ENCODE peak calls at places on chromosomes 1 and 21, in seven cellular contexts. One of them, this sample, is unnamed.

GRCh38 chr1:92411511-92411910 is 75.2 kb downstream of the GFI1 start:
- DNase-seq in kidney: no peak
- DNase-seq in heart right ventricle: no peak
- DNase-seq in cardiac muscle cell: no peak
- DNase-seq in fibroblast of lung: peak; percentile 48
- DNase-seq in body of pancreas: no peak
- DNase-seq in PC-9: no peak
- DNase-seq in this sample: no peak

GRCh38 chr21:32094792-32095191 is 184.1 kb downstream of the MIS18A start:
- DNase-seq in fibroblast of lung: peak; percentile 6
- DNase-seq in body of pancreas: no peak
- DNase-seq in heart right ventricle: no peak
- DNase-seq in PC-9: no peak
- DNase-seq in cardiac muscle cell: no peak
- DNase-seq in kidney: no peak
- DNase-seq in this sample: no peak

GRCh38 chr21:28781602-28782274 is 210.9 kb downstream of the LTN1 start:
- DNase-seq in fibroblast of lung: peak; percentile 66
- DNase-seq in PC-9: no peak
- DNase-seq in kidney: no peak
- DNase-seq in heart right ventricle: no peak
- DNase-seq in body of pancreas: no peak
- DNase-seq in cardiac muscle cell: peak; percentile 6
- DNase-seq in this sample: peak; percentile 42

GRCh38 chr1:172746091-172746949 is 87.4 kb downstream of the FASLG start:
- DNase-seq in fibroblast of lung: peak; percentile 99
- DNase-seq in heart right ventricle: no peak
- DNase-seq in cardiac muscle cell: no peak
- DNase-seq in PC-9: peak; percentile 97
- DNase-seq in body of pancreas: peak; percentile 54
- DNase-seq in kidney: no peak
- DNase-seq in this sample: peak; percentile 14

GRCh38 chr1:170929412-170929834 is 5.9 kb upstream of the MROH9 start:
- DNase-seq in heart right ventricle: no peak
- DNase-seq in kidney: no peak
- DNase-seq in PC-9: no peak
- DNase-seq in fibroblast of lung: no peak
- DNase-seq in cardiac muscle cell: no peak
- DNase-seq in body of pancreas: no peak
- DNase-seq in this sample: no peak

GRCh38 chr1:70486676-70487470 is 75.8 kb downstream of the CTH start:
- DNase-seq in PC-9: peak; percentile 39
- DNase-seq in cardiac muscle cell: no peak
- DNase-seq in fibroblast of lung: peak; percentile 91
- DNase-seq in body of pancreas: peak; percentile 66
- DNase-seq in heart right ventricle: no peak
- DNase-seq in kidney: no peak
- DNase-seq in this sample: no peak

GRCh38 chr1:66769512-66770229 is 17.4 kb downstream of the DYNLT5 start:
- DNase-seq in cardiac muscle cell: no peak
- DNase-seq in kidney: no peak
- DNase-seq in heart right ventricle: no peak
- DNase-seq in PC-9: no peak
- DNase-seq in body of pancreas: no peak
- DNase-seq in fibroblast of lung: no peak
- DNase-seq in this sample: no peak

GRCh38 chr1:244349103-244349531 is 102.6 kb downstream of the ADSS2 start:
- DNase-seq in fibroblast of lung: peak; percentile 93
- DNase-seq in cardiac muscle cell: no peak
- DNase-seq in body of pancreas: peak; percentile 46
- DNase-seq in kidney: no peak
- DNase-seq in PC-9: no peak
- DNase-seq in heart right ventricle: no peak
- DNase-seq in this sample: no peak

GRCh38 chr1:145695781-145696629 is 11.2 kb downstream of the PDZK1 start:
- DNase-seq in body of pancreas: peak; percentile 77
- DNase-seq in kidney: no peak
- DNase-seq in cardiac muscle cell: peak; percentile 44
- DNase-seq in fibroblast of lung: no peak
- DNase-seq in PC-9: no peak
- DNase-seq in heart right ventricle: no peak
- DNase-seq in this sample: no peak

GRCh38 chr1:119675349-119676343 is 27.6 kb upstream of the ZNF697 start:
- DNase-seq in heart right ventricle: peak; percentile 24
- DNase-seq in kidney: no peak
- DNase-seq in cardiac muscle cell: peak; percentile 88
- DNase-seq in body of pancreas: peak; percentile 91
- DNase-seq in fibroblast of lung: peak; percentile 92
- DNase-seq in PC-9: peak; percentile 78
- DNase-seq in this sample: peak; percentile 74

GRCh38 chr1:203448521-203449061 is 27.0 kb upstream of the PRELP start:
- DNase-seq in kidney: peak; percentile 82
- DNase-seq in fibroblast of lung: no peak
- DNase-seq in PC-9: no peak
- DNase-seq in cardiac muscle cell: no peak
- DNase-seq in heart right ventricle: peak; percentile 41
- DNase-seq in body of pancreas: peak; percentile 17
- DNase-seq in this sample: no peak

GRCh38 chr1:182990413-182991144 is 32.6 kb upstream of the LAMC1 start:
- DNase-seq in kidney: no peak
- DNase-seq in PC-9: no peak
- DNase-seq in heart right ventricle: no peak
- DNase-seq in cardiac muscle cell: no peak
- DNase-seq in fibroblast of lung: peak; percentile 66
- DNase-seq in body of pancreas: no peak
- DNase-seq in this sample: no peak

GRCh38 chr1:247338723-247339270 is 7.1 kb upstream of the ZNF496 start:
- DNase-seq in cardiac muscle cell: no peak
- DNase-seq in kidney: no peak
- DNase-seq in fibroblast of lung: no peak
- DNase-seq in heart right ventricle: no peak
- DNase-seq in PC-9: no peak
- DNase-seq in body of pancreas: no peak
- DNase-seq in this sample: no peak

GRCh38 chr1:111334169-111334568 is 43.5 kb downstream of the CHIA start:
- DNase-seq in body of pancreas: peak; percentile 25
- DNase-seq in kidney: no peak
- DNase-seq in heart right ventricle: no peak
- DNase-seq in fibroblast of lung: peak; percentile 55
- DNase-seq in PC-9: peak; percentile 61
- DNase-seq in cardiac muscle cell: peak; percentile 58
- DNase-seq in this sample: no peak

GRCh38 chr1:70818391-70818790 is 229.2 kb downstream of the PTGER3 start:
- DNase-seq in heart right ventricle: no peak
- DNase-seq in body of pancreas: no peak
- DNase-seq in fibroblast of lung: no peak
- DNase-seq in kidney: no peak
- DNase-seq in PC-9: no peak
- DNase-seq in cardiac muscle cell: no peak
- DNase-seq in this sample: no peak

GRCh38 chr1:152827173-152827572 is at the start of gene LCE1A:
- DNase-seq in heart right ventricle: no peak
- DNase-seq in kidney: no peak
- DNase-seq in body of pancreas: no peak
- DNase-seq in cardiac muscle cell: no peak
- DNase-seq in PC-9: no peak
- DNase-seq in fibroblast of lung: no peak
- DNase-seq in this sample: no peak

GRCh38 chr1:119222271-119222670 is 81.8 kb upstream of the WARS2 start:
- DNase-seq in cardiac muscle cell: no peak
- DNase-seq in heart right ventricle: no peak
- DNase-seq in PC-9: no peak
- DNase-seq in kidney: no peak
- DNase-seq in body of pancreas: no peak
- DNase-seq in fibroblast of lung: no peak
- DNase-seq in this sample: no peak

GRCh38 chr1:106768501-106768900 is 288.0 kb upstream of the PRMT6 start:
- DNase-seq in kidney: no peak
- DNase-seq in cardiac muscle cell: no peak
- DNase-seq in heart right ventricle: no peak
- DNase-seq in PC-9: peak; percentile 53
- DNase-seq in body of pancreas: no peak
- DNase-seq in fibroblast of lung: peak; percentile 48
- DNase-seq in this sample: no peak

GRCh38 chr1:92194516-92194915 is 23.2 kb upstream of the C1orf146 start:
- DNase-seq in cardiac muscle cell: no peak
- DNase-seq in fibroblast of lung: no peak
- DNase-seq in body of pancreas: no peak
- DNase-seq in kidney: no peak
- DNase-seq in PC-9: no peak
- DNase-seq in heart right ventricle: no peak
- DNase-seq in this sample: no peak

GRCh38 chr1:6299557-6300165 is 38.8 kb upstream of the GPR153 start:
- DNase-seq in kidney: no peak
- DNase-seq in fibroblast of lung: no peak
- DNase-seq in body of pancreas: no peak
- DNase-seq in heart right ventricle: no peak
- DNase-seq in PC-9: no peak
- DNase-seq in cardiac muscle cell: no peak
- DNase-seq in this sample: no peak

GRCh38 chr1:6301526-6301925 is 40.6 kb upstream of the GPR153 start:
- DNase-seq in body of pancreas: no peak
- DNase-seq in heart right ventricle: no peak
- DNase-seq in cardiac muscle cell: no peak
- DNase-seq in PC-9: peak; percentile 71
- DNase-seq in fibroblast of lung: no peak
- DNase-seq in kidney: no peak
- DNase-seq in this sample: no peak

GRCh38 chr1:6298530-6298929 is 37.6 kb upstream of the GPR153 start:
- DNase-seq in fibroblast of lung: no peak
- DNase-seq in kidney: no peak
- DNase-seq in heart right ventricle: no peak
- DNase-seq in PC-9: no peak
- DNase-seq in cardiac muscle cell: no peak
- DNase-seq in body of pancreas: no peak
- DNase-seq in this sample: no peak

GRCh38 chr1:6298940-6299465 is 38.1 kb upstream of the GPR153 start:
- DNase-seq in body of pancreas: no peak
- DNase-seq in fibroblast of lung: no peak
- DNase-seq in cardiac muscle cell: no peak
- DNase-seq in PC-9: no peak
- DNase-seq in kidney: no peak
- DNase-seq in heart right ventricle: no peak
- DNase-seq in this sample: no peak

GRCh38 chr1:6300342-6301141 is 39.6 kb upstream of the GPR153 start:
- DNase-seq in body of pancreas: no peak
- DNase-seq in PC-9: no peak
- DNase-seq in fibroblast of lung: peak; percentile 17
- DNase-seq in kidney: no peak
- DNase-seq in heart right ventricle: no peak
- DNase-seq in cardiac muscle cell: no peak
- DNase-seq in this sample: no peak
- TF ChIP-seq CTCF in body of pancreas: no peak
- TF ChIP-seq CTCF in PC-9: no peak
- TF ChIP-seq CTCF in fibroblast of lung: no peak
- TF ChIP-seq CTCF in kidney: no peak
- TF ChIP-seq CTCF in heart right ventricle: no peak
- TF ChIP-seq CTCF in cardiac muscle cell: no peak
- TF ChIP-seq CTCF in this sample: no peak

GRCh38 chr1:52357397-52357796 is 8.6 kb downstream of the CC2D1B start:
- DNase-seq in kidney: no peak
- DNase-seq in PC-9: no peak
- DNase-seq in fibroblast of lung: no peak
- DNase-seq in body of pancreas: no peak
- DNase-seq in cardiac muscle cell: no peak
- DNase-seq in heart right ventricle: no peak
- DNase-seq in this sample: no peak

GRCh38 chr1:52356818-52357355 is 9.1 kb downstream of the CC2D1B start:
- DNase-seq in body of pancreas: no peak
- DNase-seq in fibroblast of lung: no peak
- DNase-seq in kidney: no peak
- DNase-seq in heart right ventricle: no peak
- DNase-seq in PC-9: no peak
- DNase-seq in cardiac muscle cell: no peak
- DNase-seq in this sample: no peak

GRCh38 chr1:52352690-52353089 is 13.3 kb downstream of the CC2D1B start:
- DNase-seq in cardiac muscle cell: no peak
- DNase-seq in body of pancreas: no peak
- DNase-seq in kidney: no peak
- DNase-seq in PC-9: no peak
- DNase-seq in fibroblast of lung: no peak
- DNase-seq in heart right ventricle: no peak
- DNase-seq in this sample: no peak

GRCh38 chr1:52355847-52356505 is 10.0 kb downstream of the CC2D1B start:
- DNase-seq in fibroblast of lung: no peak
- DNase-seq in heart right ventricle: no peak
- DNase-seq in cardiac muscle cell: no peak
- DNase-seq in PC-9: no peak
- DNase-seq in kidney: no peak
- DNase-seq in body of pancreas: no peak
- DNase-seq in this sample: no peak

DNA sequence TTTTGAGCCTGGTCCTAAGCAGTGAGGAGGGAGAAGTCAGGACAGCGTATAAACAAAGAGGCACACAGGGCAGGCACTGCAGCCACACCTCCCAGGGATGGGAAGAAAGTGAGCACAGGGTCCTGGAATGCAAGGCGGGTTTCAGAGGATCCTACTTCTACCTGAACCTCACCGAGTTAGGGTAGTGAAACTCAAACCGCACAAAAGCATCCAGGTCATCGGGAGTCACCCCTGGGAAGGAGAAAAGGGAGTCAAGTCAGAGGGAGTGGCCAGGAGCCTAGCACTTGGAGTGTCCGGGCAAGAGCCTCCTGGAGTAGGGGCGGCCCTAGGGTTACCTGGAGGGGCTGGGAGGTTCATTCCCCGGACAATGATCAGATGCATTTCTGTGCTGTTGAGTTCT is 10.6 kb downstream of the CC2D1B start:
- DNase-seq in PC-9: no peak
- DNase-seq in cardiac muscle cell: no peak
- DNase-seq in kidney: no peak
- DNase-seq in body of pancreas: no peak
- DNase-seq in heart right ventricle: no peak
- DNase-seq in fibroblast of lung: no peak
- DNase-seq in this sample: no peak
- H3K36me3 ChIP-seq in PC-9: peaks cover 11% of the 10 kb centered on the region
- H3K36me3 ChIP-seq in cardiac muscle cell: peaks cover 52% of the 10 kb centered on the region
- H3K36me3 ChIP-seq in kidney: peaks cover 60% of the 10 kb centered on the region
- H3K36me3 ChIP-seq in body of pancreas: peaks cover 54% of the 10 kb centered on the region
- H3K36me3 ChIP-seq in heart right ventricle: peaks cover 81% of the 10 kb centered on the region
- H3K36me3 ChIP-seq in fibroblast of lung: peaks cover 43% of the 10 kb centered on the region
- H3K36me3 ChIP-seq in this sample: peaks cover 3% of the 10 kb centered on the region

DNA sequence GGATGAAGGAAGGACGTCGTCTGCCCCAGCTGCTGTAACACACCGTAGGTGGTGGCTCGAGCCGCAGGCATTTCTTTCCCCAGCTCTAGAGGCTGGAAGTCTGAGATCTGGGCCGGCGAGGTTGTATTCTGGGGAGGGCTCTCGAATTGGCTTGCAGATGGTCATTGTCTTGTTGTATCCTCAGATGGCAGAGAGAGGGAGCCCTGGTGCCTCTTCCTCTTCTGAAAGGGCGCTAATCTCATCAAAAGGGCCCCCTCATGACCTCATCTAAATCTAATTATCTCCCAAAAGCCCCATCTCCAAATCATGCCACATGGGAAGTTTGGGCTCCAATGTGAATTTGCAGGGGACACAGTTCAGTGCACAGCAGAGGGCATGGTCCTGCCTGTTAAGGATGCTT is 109.0 kb downstream of the SIK1 start:
- DNase-seq in kidney: no peak
- DNase-seq in heart right ventricle: no peak
- DNase-seq in fibroblast of lung: no peak
- DNase-seq in cardiac muscle cell: no peak
- DNase-seq in body of pancreas: no peak
- DNase-seq in PC-9: no peak
- DNase-seq in this sample: no peak
- TF ChIP-seq CTCF in kidney: no peak
- TF ChIP-seq CTCF in heart right ventricle: no peak
- TF ChIP-seq CTCF in fibroblast of lung: no peak
- TF ChIP-seq CTCF in cardiac muscle cell: no peak
- TF ChIP-seq CTCF in body of pancreas: no peak
- TF ChIP-seq CTCF in PC-9: no peak
- TF ChIP-seq CTCF in this sample: no peak

GRCh38 chr21:41751621-41752020 is 15.2 kb downstream of the RIPK4 start:
- DNase-seq in kidney: peak; percentile 49
- DNase-seq in cardiac muscle cell: no peak
- DNase-seq in body of pancreas: peak; percentile 35
- DNase-seq in PC-9: peak; percentile 71
- DNase-seq in heart right ventricle: no peak
- DNase-seq in fibroblast of lung: no peak
- DNase-seq in this sample: peak; percentile 65
- H3K36me3 ChIP-seq in kidney: peaks cover 24% of the 10 kb centered on the region
- H3K36me3 ChIP-seq in cardiac muscle cell: no peaks in the 10 kb centered on the region
- H3K36me3 ChIP-seq in body of pancreas: peaks cover 10% of the 10 kb centered on the region
- H3K36me3 ChIP-seq in PC-9: peaks cover 65% of the 10 kb centered on the region
- H3K36me3 ChIP-seq in heart right ventricle: no peaks in the 10 kb centered on the region
- H3K36me3 ChIP-seq in fibroblast of lung: no peaks in the 10 kb centered on the region
- H3K36me3 ChIP-seq in this sample: peaks cover 5% of the 10 kb centered on the region